ENCODE peak calls at places on chromosome 17, in ten cellular contexts. One of them, this sample, is unnamed.

GRCh38 chr17:57187391-57187790 is 68.9 kb upstream of the MSI2 start:
- DNase-seq in A549: no peak
- DNase-seq in upper lobe of right lung: no peak
- DNase-seq in cardiac muscle cell: no peak
- DNase-seq in thoracic aorta: no peak
- DNase-seq in AG04450: no peak
- DNase-seq in OCI-LY7: no peak
- DNase-seq in HCT116: no peak
- DNase-seq in pancreas: no peak
- DNase-seq in left ventricle myocardium inferior: no peak
- DNase-seq in this sample: no peak

GRCh38 chr17:21573961-21574610 is 118.2 kb upstream of the KCNJ18 start:
- DNase-seq in A549: no peak
- DNase-seq in HCT116: no peak
- DNase-seq in OCI-LY7: no peak
- DNase-seq in AG04450: peak
- DNase-seq in pancreas: peak
- DNase-seq in upper lobe of right lung: no peak
- DNase-seq in left ventricle myocardium inferior: peak
- DNase-seq in thoracic aorta: no peak
- DNase-seq in cardiac muscle cell: no peak
- DNase-seq in this sample: peak

GRCh38 chr17:30503558-30503957 is 26.4 kb downstream of the GOSR1 start:
- DNase-seq in upper lobe of right lung: no peak
- DNase-seq in OCI-LY7: no peak
- DNase-seq in HCT116: no peak
- DNase-seq in AG04450: no peak
- DNase-seq in left ventricle myocardium inferior: no peak
- DNase-seq in thoracic aorta: no peak
- DNase-seq in cardiac muscle cell: no peak
- DNase-seq in A549: no peak
- DNase-seq in pancreas: no peak
- DNase-seq in this sample: no peak

GRCh38 chr17:47846741-47847340 is 4.1 kb downstream of the SP6 start:
- DNase-seq in pancreas: no peak
- DNase-seq in A549: no peak
- DNase-seq in cardiac muscle cell: peak
- DNase-seq in left ventricle myocardium inferior: no peak
- DNase-seq in thoracic aorta: no peak
- DNase-seq in upper lobe of right lung: no peak
- DNase-seq in OCI-LY7: no peak
- DNase-seq in HCT116: no peak
- DNase-seq in AG04450: no peak
- DNase-seq in this sample: no peak

GRCh38 chr17:56779898-56780777 is 53.6 kb downstream of the C17orf67 start:
- DNase-seq in AG04450: peak
- DNase-seq in cardiac muscle cell: peak
- DNase-seq in OCI-LY7: peak
- DNase-seq in pancreas: peak
- DNase-seq in upper lobe of right lung: peak
- DNase-seq in HCT116: peak
- DNase-seq in A549: peak
- DNase-seq in left ventricle myocardium inferior: peak
- DNase-seq in thoracic aorta: peak
- DNase-seq in this sample: peak

GRCh38 chr17:73786286-73786743 is 142.1 kb upstream of the SDK2 start:
- DNase-seq in pancreas: no peak
- DNase-seq in thoracic aorta: no peak
- DNase-seq in left ventricle myocardium inferior: no peak
- DNase-seq in AG04450: no peak
- DNase-seq in OCI-LY7: no peak
- DNase-seq in HCT116: no peak
- DNase-seq in upper lobe of right lung: no peak
- DNase-seq in cardiac muscle cell: no peak
- DNase-seq in A549: peak
- DNase-seq in this sample: no peak

GRCh38 chr17:78873519-78874340 is 29.3 kb downstream of the CEP295NL start:
- DNase-seq in OCI-LY7: no peak
- DNase-seq in HCT116: no peak
- DNase-seq in thoracic aorta: no peak
- DNase-seq in AG04450: peak
- DNase-seq in upper lobe of right lung: no peak
- DNase-seq in A549: no peak
- DNase-seq in cardiac muscle cell: no peak
- DNase-seq in pancreas: peak
- DNase-seq in left ventricle myocardium inferior: peak
- DNase-seq in this sample: no peak

GRCh38 chr17:15109608-15110007 is 155.5 kb downstream of the PMP22 start:
- DNase-seq in A549: no peak
- DNase-seq in HCT116: no peak
- DNase-seq in AG04450: no peak
- DNase-seq in OCI-LY7: peak
- DNase-seq in left ventricle myocardium inferior: no peak
- DNase-seq in pancreas: no peak
- DNase-seq in cardiac muscle cell: no peak
- DNase-seq in upper lobe of right lung: no peak
- DNase-seq in thoracic aorta: no peak
- DNase-seq in this sample: no peak

GRCh38 chr17:80845121-80845862 is 146.3 kb upstream of the CHMP6 start:
- DNase-seq in AG04450: no peak
- DNase-seq in OCI-LY7: peak
- DNase-seq in left ventricle myocardium inferior: no peak
- DNase-seq in pancreas: no peak
- DNase-seq in thoracic aorta: no peak
- DNase-seq in A549: no peak
- DNase-seq in cardiac muscle cell: no peak
- DNase-seq in HCT116: no peak
- DNase-seq in upper lobe of right lung: peak
- DNase-seq in this sample: no peak

GRCh38 chr17:45645330-45645729 is 138.8 kb upstream of the CRHR1 start:
- DNase-seq in left ventricle myocardium inferior: no peak
- DNase-seq in AG04450: no peak
- DNase-seq in pancreas: no peak
- DNase-seq in cardiac muscle cell: no peak
- DNase-seq in thoracic aorta: no peak
- DNase-seq in OCI-LY7: no peak
- DNase-seq in A549: no peak
- DNase-seq in HCT116: no peak
- DNase-seq in upper lobe of right lung: no peak
- DNase-seq in this sample: no peak

GRCh38 chr17:32020943-32021617 is 13.9 kb downstream of the LRRC37B start:
- DNase-seq in OCI-LY7: no peak
- DNase-seq in upper lobe of right lung: no peak
- DNase-seq in thoracic aorta: no peak
- DNase-seq in pancreas: no peak
- DNase-seq in cardiac muscle cell: no peak
- DNase-seq in HCT116: no peak
- DNase-seq in left ventricle myocardium inferior: no peak
- DNase-seq in AG04450: no peak
- DNase-seq in A549: no peak
- DNase-seq in this sample: no peak

GRCh38 chr17:80980397-80981061 is 11.1 kb upstream of the CHMP6 start:
- DNase-seq in AG04450: no peak
- DNase-seq in upper lobe of right lung: no peak
- DNase-seq in left ventricle myocardium inferior: no peak
- DNase-seq in OCI-LY7: no peak
- DNase-seq in thoracic aorta: no peak
- DNase-seq in A549: peak
- DNase-seq in pancreas: no peak
- DNase-seq in HCT116: no peak
- DNase-seq in cardiac muscle cell: no peak
- DNase-seq in this sample: no peak

GRCh38 chr17:76872874-76873221 is 4.6 kb downstream of the MGAT5B start:
- DNase-seq in upper lobe of right lung: no peak
- DNase-seq in thoracic aorta: no peak
- DNase-seq in HCT116: no peak
- DNase-seq in AG04450: no peak
- DNase-seq in OCI-LY7: no peak
- DNase-seq in A549: no peak
- DNase-seq in pancreas: no peak
- DNase-seq in cardiac muscle cell: no peak
- DNase-seq in left ventricle myocardium inferior: no peak
- DNase-seq in this sample: no peak
- H3K27ac ChIP-seq in upper lobe of right lung: no peak
- H3K27ac ChIP-seq in thoracic aorta: no peak
- H3K27ac ChIP-seq in HCT116: peak
- H3K27ac ChIP-seq in AG04450: peak
- H3K27ac ChIP-seq in OCI-LY7: no peak
- H3K27ac ChIP-seq in A549: peak
- H3K27ac ChIP-seq in pancreas: no peak
- H3K27ac ChIP-seq in cardiac muscle cell: no peak
- H3K27ac ChIP-seq in left ventricle myocardium inferior: no peak
- H3K27ac ChIP-seq in this sample: no peak

DNA sequence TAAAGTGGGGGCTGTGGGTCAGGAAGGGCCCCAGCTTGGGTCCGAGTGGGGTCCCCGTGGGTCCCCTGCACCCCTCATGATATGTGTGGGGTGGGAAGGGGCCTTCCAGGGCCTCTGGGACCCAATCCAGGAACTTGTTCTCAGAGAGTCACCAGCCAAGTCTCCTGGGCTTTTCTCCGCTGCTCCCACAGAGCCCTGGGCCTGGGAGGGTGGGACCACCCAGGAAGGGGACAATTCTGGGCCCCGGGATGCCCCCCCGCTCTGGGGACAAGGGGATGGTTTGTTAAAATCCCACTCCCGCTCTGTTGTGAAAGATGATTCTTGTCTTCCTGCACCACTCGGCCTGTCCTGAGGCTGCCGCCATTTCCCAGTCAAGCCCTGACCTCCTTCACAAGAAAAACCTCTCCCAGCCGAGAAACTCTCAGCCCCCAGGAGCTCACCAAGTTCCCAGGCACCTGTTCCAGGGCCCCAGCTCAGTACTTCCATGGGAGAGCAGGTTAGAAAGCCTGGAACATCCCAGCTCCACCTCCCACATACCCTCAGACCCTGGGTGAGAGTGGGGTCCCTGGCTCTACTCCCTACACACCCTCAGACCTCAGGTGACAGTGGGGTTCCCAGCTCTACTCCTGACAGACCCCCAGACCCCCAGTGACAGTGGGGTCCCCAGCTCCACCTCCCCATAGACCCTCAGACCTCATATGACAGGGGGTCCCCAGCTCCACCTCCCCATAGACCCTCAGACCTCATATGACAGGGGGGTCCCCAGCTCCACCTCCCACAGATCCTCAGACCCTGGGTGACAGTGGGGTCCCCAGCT is 75.1 kb downstream of the METRNL start:
- DNase-seq in A549: no peak
- DNase-seq in OCI-LY7: no peak
- DNase-seq in upper lobe of right lung: peak
- DNase-seq in pancreas: no peak
- DNase-seq in left ventricle myocardium inferior: no peak
- DNase-seq in cardiac muscle cell: no peak
- DNase-seq in AG04450: no peak
- DNase-seq in thoracic aorta: no peak
- DNase-seq in HCT116: no peak
- DNase-seq in this sample: no peak
- H3K27ac ChIP-seq in A549: no peak
- H3K27ac ChIP-seq in OCI-LY7: no peak
- H3K27ac ChIP-seq in upper lobe of right lung: no peak
- H3K27ac ChIP-seq in pancreas: no peak
- H3K27ac ChIP-seq in left ventricle myocardium inferior: no peak
- H3K27ac ChIP-seq in cardiac muscle cell: no peak
- H3K27ac ChIP-seq in AG04450: no peak
- H3K27ac ChIP-seq in thoracic aorta: no peak
- H3K27ac ChIP-seq in HCT116: no peak
- H3K27ac ChIP-seq in this sample: no peak

GRCh38 chr17:58369214-58370031 is 17.4 kb upstream of the SUPT4H1 start:
- DNase-seq in HCT116: no peak
- DNase-seq in pancreas: no peak
- DNase-seq in AG04450: no peak
- DNase-seq in upper lobe of right lung: no peak
- DNase-seq in A549: no peak
- DNase-seq in OCI-LY7: no peak
- DNase-seq in left ventricle myocardium inferior: no peak
- DNase-seq in cardiac muscle cell: no peak
- DNase-seq in thoracic aorta: no peak
- DNase-seq in this sample: no peak

GRCh38 chr17:58373003-58373402 is 21.0 kb upstream of the SUPT4H1 start:
- DNase-seq in A549: no peak
- DNase-seq in cardiac muscle cell: no peak
- DNase-seq in upper lobe of right lung: no peak
- DNase-seq in pancreas: no peak
- DNase-seq in AG04450: no peak
- DNase-seq in left ventricle myocardium inferior: no peak
- DNase-seq in HCT116: no peak
- DNase-seq in thoracic aorta: no peak
- DNase-seq in OCI-LY7: no peak
- DNase-seq in this sample: no peak

GRCh38 chr17:58370716-58371115 is 18.7 kb upstream of the SUPT4H1 start:
- DNase-seq in left ventricle myocardium inferior: no peak
- DNase-seq in thoracic aorta: no peak
- DNase-seq in AG04450: no peak
- DNase-seq in OCI-LY7: no peak
- DNase-seq in cardiac muscle cell: no peak
- DNase-seq in HCT116: no peak
- DNase-seq in upper lobe of right lung: no peak
- DNase-seq in pancreas: no peak
- DNase-seq in A549: no peak
- DNase-seq in this sample: no peak

GRCh38 chr17:58370309-58370708 is 18.3 kb upstream of the SUPT4H1 start:
- DNase-seq in left ventricle myocardium inferior: no peak
- DNase-seq in pancreas: no peak
- DNase-seq in HCT116: no peak
- DNase-seq in upper lobe of right lung: no peak
- DNase-seq in AG04450: no peak
- DNase-seq in OCI-LY7: no peak
- DNase-seq in cardiac muscle cell: no peak
- DNase-seq in thoracic aorta: no peak
- DNase-seq in A549: no peak
- DNase-seq in this sample: no peak

GRCh38 chr17:58371300-58371950 is 19.4 kb upstream of the SUPT4H1 start:
- DNase-seq in A549: no peak
- DNase-seq in pancreas: no peak
- DNase-seq in OCI-LY7: no peak
- DNase-seq in thoracic aorta: no peak
- DNase-seq in left ventricle myocardium inferior: no peak
- DNase-seq in AG04450: no peak
- DNase-seq in upper lobe of right lung: no peak
- DNase-seq in HCT116: no peak
- DNase-seq in cardiac muscle cell: no peak
- DNase-seq in this sample: no peak
- H3K27ac ChIP-seq in A549: no peak
- H3K27ac ChIP-seq in pancreas: no peak
- H3K27ac ChIP-seq in OCI-LY7: no peak
- H3K27ac ChIP-seq in thoracic aorta: no peak
- H3K27ac ChIP-seq in left ventricle myocardium inferior: no peak
- H3K27ac ChIP-seq in AG04450: no peak
- H3K27ac ChIP-seq in upper lobe of right lung: no peak
- H3K27ac ChIP-seq in HCT116: no peak
- H3K27ac ChIP-seq in cardiac muscle cell: no peak
- H3K27ac ChIP-seq in this sample: no peak

DNA sequence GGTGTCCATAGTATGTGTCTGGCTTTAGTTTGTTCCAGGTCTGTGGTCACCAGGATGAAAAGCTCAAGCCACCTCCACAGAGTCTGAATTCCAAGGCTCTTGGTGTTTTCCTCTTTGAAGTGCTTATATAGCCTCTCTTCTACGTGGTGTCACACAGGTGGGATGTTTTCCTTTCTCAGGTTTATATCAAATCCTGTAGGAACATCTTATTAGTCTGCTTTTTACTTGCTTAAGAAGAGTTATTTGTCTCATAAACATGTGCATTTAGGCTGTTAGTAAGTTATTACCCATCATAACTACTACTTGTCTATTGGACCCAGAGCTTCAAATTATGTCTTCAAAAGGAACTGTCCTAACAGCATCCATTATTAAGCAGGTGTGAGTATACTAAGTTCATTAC is at the start of gene KRT39:
- DNase-seq in left ventricle myocardium inferior: no peak
- DNase-seq in A549: no peak
- DNase-seq in cardiac muscle cell: no peak
- DNase-seq in AG04450: no peak
- DNase-seq in thoracic aorta: no peak
- DNase-seq in pancreas: no peak
- DNase-seq in OCI-LY7: no peak
- DNase-seq in upper lobe of right lung: no peak
- DNase-seq in HCT116: no peak
- DNase-seq in this sample: no peak
- H3K27ac ChIP-seq in left ventricle myocardium inferior: no peak
- H3K27ac ChIP-seq in A549: no peak
- H3K27ac ChIP-seq in cardiac muscle cell: no peak
- H3K27ac ChIP-seq in AG04450: peak
- H3K27ac ChIP-seq in thoracic aorta: no peak
- H3K27ac ChIP-seq in pancreas: no peak
- H3K27ac ChIP-seq in OCI-LY7: no peak
- H3K27ac ChIP-seq in upper lobe of right lung: no peak
- H3K27ac ChIP-seq in HCT116: no peak
- H3K27ac ChIP-seq in this sample: no peak

This sample was measured in CD8-positive, alpha-beta T cell.